ENCODE peak calls at places on chromosomes 6 and 20, in eight cellular contexts. One of them, this sample, is unnamed.
A peak's percentile ranks its signal among the peaks of the same experiment; 100 is the strongest.

GRCh38 chr6:7541175-7542064 is at the start of gene DSP:
- DNase-seq in adrenal gland: peak; percentile 74
- DNase-seq in transverse colon: peak; percentile 90
- DNase-seq in testis: peak; percentile 41
- DNase-seq in cardiac fibroblast: no peak
- DNase-seq in HCT116: peak; percentile 48
- DNase-seq in thoracic aorta: no peak
- DNase-seq in endodermal cell: peak; percentile 91
- DNase-seq in this sample: peak; percentile 94

GRCh38 chr6:56556751-56557540 is 85.7 kb downstream of the DST start:
- DNase-seq in HCT116: no peak
- DNase-seq in transverse colon: no peak
- DNase-seq in adrenal gland: no peak
- DNase-seq in cardiac fibroblast: no peak
- DNase-seq in thoracic aorta: no peak
- DNase-seq in endodermal cell: no peak
- DNase-seq in testis: no peak
- DNase-seq in this sample: no peak

GRCh38 chr20:21183722-21184121 is 57.8 kb downstream of the KIZ start:
- DNase-seq in adrenal gland: no peak
- DNase-seq in transverse colon: no peak
- DNase-seq in testis: no peak
- DNase-seq in thoracic aorta: no peak
- DNase-seq in endodermal cell: no peak
- DNase-seq in HCT116: no peak
- DNase-seq in cardiac fibroblast: peak; percentile 22
- DNase-seq in this sample: no peak

GRCh38 chr20:43975096-43975768 is 60.6 kb downstream of the TOX2 start:
- DNase-seq in adrenal gland: peak; percentile 54
- DNase-seq in testis: no peak
- DNase-seq in transverse colon: no peak
- DNase-seq in thoracic aorta: no peak
- DNase-seq in HCT116: peak; percentile 86
- DNase-seq in cardiac fibroblast: peak; percentile 94
- DNase-seq in endodermal cell: no peak
- DNase-seq in this sample: no peak

GRCh38 chr6:2841264-2842138 is at the start of gene SERPINB1:
- DNase-seq in transverse colon: peak; percentile 95
- DNase-seq in adrenal gland: peak; percentile 97
- DNase-seq in cardiac fibroblast: peak; percentile 92
- DNase-seq in endodermal cell: peak; percentile 95
- DNase-seq in thoracic aorta: peak; percentile 82
- DNase-seq in HCT116: peak; percentile 81
- DNase-seq in testis: peak; percentile 90
- DNase-seq in this sample: peak; percentile 94

GRCh38 chr6:44942201-44942600 is 385.9 kb upstream of the RUNX2 start:
- DNase-seq in testis: no peak
- DNase-seq in transverse colon: no peak
- DNase-seq in thoracic aorta: no peak
- DNase-seq in endodermal cell: no peak
- DNase-seq in cardiac fibroblast: no peak
- DNase-seq in adrenal gland: no peak
- DNase-seq in HCT116: no peak
- DNase-seq in this sample: no peak

GRCh38 chr20:20737158-20737557 is 24.7 kb upstream of the RALGAPA2 start:
- DNase-seq in HCT116: no peak
- DNase-seq in transverse colon: no peak
- DNase-seq in adrenal gland: no peak
- DNase-seq in cardiac fibroblast: no peak
- DNase-seq in thoracic aorta: no peak
- DNase-seq in endodermal cell: no peak
- DNase-seq in testis: no peak
- DNase-seq in this sample: no peak

GRCh38 chr20:34472246-34472925 is 43.8 kb upstream of the DYNLRB1 start:
- DNase-seq in thoracic aorta: no peak
- DNase-seq in cardiac fibroblast: peak; percentile 57
- DNase-seq in testis: no peak
- DNase-seq in transverse colon: no peak
- DNase-seq in HCT116: peak; percentile 75
- DNase-seq in adrenal gland: no peak
- DNase-seq in endodermal cell: no peak
- DNase-seq in this sample: no peak

GRCh38 chr20:4840831-4841230 is 119.1 kb downstream of the PRND start:
- DNase-seq in adrenal gland: no peak
- DNase-seq in cardiac fibroblast: no peak
- DNase-seq in HCT116: no peak
- DNase-seq in transverse colon: no peak
- DNase-seq in endodermal cell: no peak
- DNase-seq in testis: no peak
- DNase-seq in thoracic aorta: no peak
- DNase-seq in this sample: no peak

GRCh38 chr20:45090481-45090880 is 10.4 kb downstream of the KCNS1 start:
- DNase-seq in adrenal gland: no peak
- DNase-seq in cardiac fibroblast: no peak
- DNase-seq in thoracic aorta: no peak
- DNase-seq in HCT116: no peak
- DNase-seq in transverse colon: no peak
- DNase-seq in endodermal cell: no peak
- DNase-seq in testis: no peak
- DNase-seq in this sample: no peak

GRCh38 chr6:156058356-156058755 is 602.7 kb upstream of the NOX3 start:
- DNase-seq in cardiac fibroblast: no peak
- DNase-seq in endodermal cell: no peak
- DNase-seq in HCT116: no peak
- DNase-seq in transverse colon: no peak
- DNase-seq in adrenal gland: no peak
- DNase-seq in testis: no peak
- DNase-seq in thoracic aorta: no peak
- DNase-seq in this sample: no peak

GRCh38 chr20:57122481-57123138 is 143.8 kb downstream of the BMP7 start:
- DNase-seq in thoracic aorta: no peak
- DNase-seq in adrenal gland: no peak
- DNase-seq in cardiac fibroblast: no peak
- DNase-seq in transverse colon: no peak
- DNase-seq in testis: no peak
- DNase-seq in endodermal cell: no peak
- DNase-seq in HCT116: no peak
- DNase-seq in this sample: no peak

GRCh38 chr6:32609391-32609730 is 19.7 kb upstream of the HLA-DRB1 start:
- DNase-seq in transverse colon: no peak
- DNase-seq in HCT116: no peak
- DNase-seq in testis: no peak
- DNase-seq in endodermal cell: no peak
- DNase-seq in thoracic aorta: no peak
- DNase-seq in cardiac fibroblast: no peak
- DNase-seq in adrenal gland: no peak
- DNase-seq in this sample: no peak
- H3K4me3 ChIP-seq in transverse colon: no peak overlapping the region
- H3K4me3 ChIP-seq in HCT116: no peak overlapping the region
- H3K4me3 ChIP-seq in testis: no peak overlapping the region
- H3K4me3 ChIP-seq in endodermal cell: no peak overlapping the region
- H3K4me3 ChIP-seq in thoracic aorta: no peak overlapping the region
- H3K4me3 ChIP-seq in cardiac fibroblast: no peak overlapping the region
- H3K4me3 ChIP-seq in adrenal gland: no peak overlapping the region
- H3K4me3 ChIP-seq in this sample: no peak overlapping the region

DNA sequence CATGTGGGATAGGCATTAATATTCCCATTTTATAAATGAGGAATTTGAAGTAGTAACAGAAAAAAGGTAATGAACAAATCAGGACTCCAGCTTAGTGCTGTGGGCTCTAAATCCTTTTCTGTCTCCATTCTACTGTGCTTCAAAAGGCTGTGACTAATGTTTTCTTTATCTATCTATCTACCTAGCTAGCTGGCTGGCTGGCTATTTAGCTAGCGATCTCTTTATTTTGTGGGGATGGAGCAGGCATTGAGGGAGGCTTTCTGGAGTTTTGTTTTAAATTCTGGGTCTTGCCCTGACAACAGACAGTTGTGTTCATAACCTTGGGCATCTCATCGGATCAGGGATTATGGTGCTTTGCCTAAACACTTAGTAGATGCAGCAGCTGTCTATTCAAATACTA is 139.2 kb downstream of the SOX4 start:
- DNase-seq in endodermal cell: no peak
- DNase-seq in thoracic aorta: no peak
- DNase-seq in transverse colon: no peak
- DNase-seq in testis: no peak
- DNase-seq in HCT116: no peak
- DNase-seq in adrenal gland: no peak
- DNase-seq in cardiac fibroblast: no peak
- DNase-seq in this sample: no peak
- H3K4me3 ChIP-seq in endodermal cell: no peak overlapping the region
- H3K4me3 ChIP-seq in thoracic aorta: no peak overlapping the region
- H3K4me3 ChIP-seq in transverse colon: no peak overlapping the region
- H3K4me3 ChIP-seq in testis: no peak overlapping the region
- H3K4me3 ChIP-seq in HCT116: no peak overlapping the region
- H3K4me3 ChIP-seq in adrenal gland: no peak overlapping the region
- H3K4me3 ChIP-seq in cardiac fibroblast: no peak overlapping the region
- H3K4me3 ChIP-seq in this sample: no peak overlapping the region

GRCh38 chr20:32360333-32360634 is 2.2 kb downstream of the ASXL1 start:
- DNase-seq in HCT116: no peak
- DNase-seq in cardiac fibroblast: no peak
- DNase-seq in thoracic aorta: no peak
- DNase-seq in adrenal gland: no peak
- DNase-seq in endodermal cell: no peak
- DNase-seq in testis: no peak
- DNase-seq in transverse colon: no peak
- DNase-seq in this sample: no peak
- H3K4me3 ChIP-seq in HCT116: no peak overlapping the region
- H3K4me3 ChIP-seq in cardiac fibroblast: peak overlapping the region; percentile 11
- H3K4me3 ChIP-seq in thoracic aorta: peak overlapping the region; percentile 95
- H3K4me3 ChIP-seq in adrenal gland: no peak overlapping the region
- H3K4me3 ChIP-seq in endodermal cell: peak overlapping the region; percentile 81
- H3K4me3 ChIP-seq in testis: peak overlapping the region; percentile 90
- H3K4me3 ChIP-seq in transverse colon: peak overlapping the region; percentile 94
- H3K4me3 ChIP-seq in this sample: no peak overlapping the region

GRCh38 chr6:31495580-31495979 is 2.4 kb upstream of the MICB start:
- DNase-seq in transverse colon: no peak
- DNase-seq in thoracic aorta: no peak
- DNase-seq in endodermal cell: no peak
- DNase-seq in testis: no peak
- DNase-seq in HCT116: no peak
- DNase-seq in cardiac fibroblast: peak; percentile 83
- DNase-seq in adrenal gland: no peak
- DNase-seq in this sample: no peak
- H3K4me3 ChIP-seq in transverse colon: no peak overlapping the region
- H3K4me3 ChIP-seq in thoracic aorta: peak overlapping the region; percentile 79
- H3K4me3 ChIP-seq in endodermal cell: no peak overlapping the region
- H3K4me3 ChIP-seq in testis: no peak overlapping the region
- H3K4me3 ChIP-seq in HCT116: peak overlapping the region; percentile 74
- H3K4me3 ChIP-seq in cardiac fibroblast: no peak overlapping the region
- H3K4me3 ChIP-seq in adrenal gland: no peak overlapping the region
- H3K4me3 ChIP-seq in this sample: no peak overlapping the region